ENCODE peak calls at places on chromosomes 12 and 14, in ten cellular contexts. W, P, Q, U, O, B, Z, I, V and S are unnamed samples.
A peak's percentile ranks its signal among the peaks of the same experiment; 100 is the strongest.

GRCh38 chr12:4700621-4701026 is 19.6 kb upstream of the GALNT8 start:
- DNase-seq in W (peak; percentile 76), P (no peak), Q (peak; percentile 89), U (peak; percentile 39), O (no peak), B (peak; percentile 49), Z (no peak), I (no peak), V (peak; percentile 24), S (no peak)

GRCh38 chr12:127539499-127539898 is 727.5 kb upstream of the TMEM132C start:
- DNase-seq in W (no peak), P (no peak), Q (no peak), U (no peak), O (no peak), B (no peak), Z (no peak), I (no peak), V (no peak), S (no peak)

GRCh38 chr14:62796431-62796830 is 248.8 kb downstream of the KCNH5 start:
- DNase-seq in W (no peak), P (no peak), Q (no peak), U (no peak), O (no peak), B (no peak), Z (no peak), I (no peak), V (no peak), S (no peak)

GRCh38 chr12:101490286-101490920 is 15.3 kb downstream of the SPIC start:
- DNase-seq in W (no peak), P (no peak), Q (no peak), U (no peak), O (no peak), B (peak; percentile 61), Z (peak; percentile 57), I (no peak), V (no peak), S (peak; percentile 50)

GRCh38 chr14:36857842-36858445 is 196.3 kb downstream of the PAX9 start:
- DNase-seq in W (no peak), P (no peak), Q (no peak), U (no peak), O (no peak), B (peak; percentile 55), Z (no peak), I (no peak), V (no peak), S (no peak)

GRCh38 chr12:88342434-88342833 is 200.3 kb downstream of the TMTC3 start:
- DNase-seq in W (no peak), P (no peak), Q (no peak), U (no peak), O (no peak), B (no peak), Z (no peak), I (no peak), V (no peak), S (no peak)

GRCh38 chr12:50201987-50202521 is 34.9 kb upstream of the CERS5 start:
- DNase-seq in W (no peak), P (no peak), Q (no peak), U (no peak), O (no peak), B (no peak), Z (peak; percentile 36), I (no peak), V (no peak), S (no peak)

GRCh38 chr12:91617830-91618229 is 435.2 kb upstream of the DCN start:
- DNase-seq in W (no peak), P (no peak), Q (no peak), U (no peak), O (no peak), B (no peak), Z (no peak), I (no peak), V (no peak), S (no peak)

GRCh38 chr12:20150835-20151234 is 217.5 kb upstream of the PDE3A start:
- DNase-seq in W (no peak), P (no peak), Q (no peak), U (no peak), O (no peak), B (no peak), Z (no peak), I (no peak), V (no peak), S (no peak)

GRCh38 chr12:51329742-51330141 is 5.8 kb upstream of the BIN2 start:
- DNase-seq in W (no peak), P (no peak), Q (no peak), U (no peak), O (no peak), B (no peak), Z (no peak), I (no peak), V (no peak), S (no peak)

GRCh38 chr12:102197789-102198188 is at the start of gene PMCH:
- DNase-seq in W (no peak), P (no peak), Q (no peak), U (no peak), O (no peak), B (no peak), Z (no peak), I (no peak), V (no peak), S (no peak)

GRCh38 chr14:77007975-77008421 is 20.5 kb downstream of the IRF2BPL start:
- DNase-seq in W (peak; percentile 83), P (peak; percentile 67), Q (no peak), U (peak; percentile 93), O (no peak), B (peak; percentile 96), Z (peak; percentile 83), I (no peak), V (no peak), S (peak; percentile 96)

GRCh38 chr12:1797011-1797901 is 23.1 kb upstream of the LRTM2 start:
- DNase-seq in W (peak; percentile 74), P (peak; percentile 66), Q (peak; percentile 47), U (no peak), O (peak; percentile 91), B (no peak), Z (peak; percentile 78), I (no peak), V (peak; percentile 58), S (peak; percentile 63)
- TF ChIP-seq POLR2A in W (peak; percentile 35), P (peak; percentile 19), Q (peak; percentile 36), U (peak; percentile 29), O (no peak), B (peak; percentile 40), Z (peak; percentile 83), I (no peak), V (no peak), S (no peak)

GRCh38 chr14:71050227-71050823 is 143.1 kb downstream of the PCNX1 start:
- DNase-seq in W (no peak), P (no peak), Q (no peak), U (no peak), O (no peak), B (no peak), Z (no peak), I (no peak), V (no peak), S (no peak)
- TF ChIP-seq CTCF in W (peak; percentile 30), P (peak; percentile 47), Q (no peak), U (no peak), O (no peak), B (peak; percentile 16), Z (peak; percentile 43), I (peak; percentile 47), V (no peak), S (no peak)

GRCh38 chr14:31541702-31542101 is 19.5 kb upstream of the NUBPL start:
- DNase-seq in W (no peak), P (no peak), Q (no peak), U (no peak), O (no peak), B (no peak), Z (no peak), I (no peak), V (no peak), S (no peak)

GRCh38 chr14:31536201-31536960 is 24.8 kb upstream of the NUBPL start:
- DNase-seq in W (no peak), P (no peak), Q (no peak), U (no peak), O (no peak), B (no peak), Z (peak; percentile 15), I (no peak), V (no peak), S (no peak)
- TF ChIP-seq POLR2A in W (no peak), P (no peak), Q (no peak), U (no peak), O (no peak), B (no peak), Z (no peak), I (no peak), V (no peak), S (no peak)

DNA sequence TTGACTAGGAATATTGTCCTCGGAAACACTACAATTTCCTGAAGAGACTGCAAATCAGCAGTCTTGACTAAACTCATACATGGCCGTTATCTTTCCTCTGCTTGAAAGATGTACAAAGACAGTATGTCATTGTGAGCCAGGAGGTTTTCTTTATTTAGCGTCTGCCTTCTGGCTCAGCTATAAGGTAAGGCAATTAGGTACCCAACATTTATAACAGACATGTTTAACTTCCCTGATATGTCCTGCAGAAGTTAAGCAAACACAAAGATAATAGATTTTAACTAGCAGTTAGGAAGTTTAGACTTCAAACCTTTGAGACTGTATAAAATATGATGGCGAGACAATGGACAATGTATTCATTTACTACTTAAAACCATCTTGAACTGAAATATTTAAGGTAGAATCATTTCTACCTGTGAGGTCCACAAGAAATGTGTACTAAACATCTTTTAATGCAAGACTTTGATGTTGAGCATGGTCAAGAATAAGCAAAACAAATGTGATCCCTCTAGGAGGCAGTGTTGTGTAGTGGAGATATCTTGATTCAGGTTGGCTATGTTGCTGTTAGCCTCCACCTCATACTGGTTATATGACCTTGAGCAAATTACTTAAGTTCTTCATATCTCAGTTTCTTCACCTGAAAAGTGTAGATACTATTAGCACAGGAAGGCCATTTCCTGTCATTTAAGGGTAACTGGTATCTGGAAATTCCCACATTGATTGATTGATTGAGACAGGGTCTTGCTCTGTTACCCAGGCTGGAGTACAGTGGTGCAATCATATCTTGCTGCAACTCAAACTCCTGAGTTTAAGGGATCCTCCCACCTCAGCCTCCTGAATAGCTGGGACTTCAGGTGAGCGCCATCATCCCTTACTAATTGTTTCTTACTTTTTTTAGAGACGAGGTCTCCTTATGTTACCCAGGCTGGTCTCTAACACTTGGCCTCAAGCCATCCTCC is 96.3 kb upstream of the EEA1 start:
- DNase-seq in W (no peak), P (no peak), Q (no peak), U (no peak), O (no peak), B (no peak), Z (no peak), I (no peak), V (no peak), S (no peak)
- TF ChIP-seq CTCF in W (peak; percentile 6), P (peak; percentile 54), Q (no peak), U (no peak), O (no peak), B (peak; percentile 53), Z (peak; percentile 48), I (peak; percentile 42), V (no peak), S (no peak)

GRCh38 chr14:91144425-91145145 is 30.7 kb downstream of the DGLUCY start:
- DNase-seq in W (no peak), P (no peak), Q (no peak), U (no peak), O (no peak), B (no peak), Z (no peak), I (no peak), V (no peak), S (no peak)
- TF ChIP-seq POLR2A in W (no peak), P (no peak), Q (no peak), U (no peak), O (no peak), B (no peak), Z (no peak), I (no peak), V (no peak), S (no peak)